ENCODE peak calls at places on chromosomes 13 and 19, in nine cellular contexts. U is right atrium auricular region; H is tibial artery; C is GM23248; P is tibial nerve; T is kidney; I is RWPE1; F is CD4-positive, CD25-positive, alpha-beta regulatory T cell; G is small intestine. N is an unnamed sample.

GRCh38 chr13:28751210-28751935 is 32.6 kb upstream of the SLC46A3 start:
- DNase-seq in F (peak), G (no peak), H (no peak), C (no peak), T (no peak), U (no peak), I (no peak), P (no peak), N (no peak)

GRCh38 chr13:111289251-111289650 is 31.2 kb upstream of the TEX29 start:
- DNase-seq in F (no peak), T (no peak), U (no peak), G (no peak), C (no peak), I (no peak), P (no peak), H (no peak), N (no peak)

GRCh38 chr19:19672816-19673215 is 4.2 kb downstream of the ZNF101 start:
- DNase-seq in I (no peak), P (no peak), U (no peak), F (no peak), H (no peak), G (no peak), C (no peak), T (peak), N (no peak)

GRCh38 chr13:23421596-23421995 is 11.9 kb downstream of the SACS start:
- DNase-seq in H (no peak), P (no peak), F (no peak), C (no peak), T (no peak), G (no peak), U (no peak), I (no peak), N (no peak)

GRCh38 chr13:38167164-38167822 is 182.4 kb upstream of the UFM1 start:
- DNase-seq in T (no peak), C (no peak), H (no peak), I (no peak), G (no peak), P (no peak), U (no peak), F (no peak), N (no peak)

GRCh38 chr13:21079761-21080730 is 18.7 kb upstream of the LATS2 start:
- DNase-seq in I (peak), G (no peak), H (peak), C (peak), U (peak), P (peak), T (no peak), F (no peak), N (no peak)

GRCh38 chr13:111474136-111475002 is 153.9 kb downstream of the TEX29 start:
- DNase-seq in F (peak), P (no peak), U (peak), I (peak), G (peak), C (peak), H (no peak), T (no peak), N (no peak)

GRCh38 chr19:37989855-37990254 is 82.8 kb downstream of the SIPA1L3 start:
- DNase-seq in P (no peak), F (no peak), U (no peak), H (no peak), T (no peak), G (no peak), I (no peak), C (no peak), N (no peak)

GRCh38 chr19:19495614-19496603 is 19.4 kb downstream of the TSSK6 start:
- DNase-seq in G (no peak), U (no peak), F (no peak), T (peak), H (no peak), I (no peak), P (no peak), C (no peak), N (no peak)

GRCh38 chr13:99140831-99141230 is 59.8 kb upstream of the UBAC2 start:
- DNase-seq in C (no peak), H (no peak), T (no peak), I (no peak), G (no peak), U (no peak), P (no peak), F (no peak), N (no peak)

GRCh38 chr13:95626768-95627167 is 17.7 kb downstream of the DZIP1 start:
- DNase-seq in H (no peak), F (no peak), P (no peak), I (no peak), U (no peak), C (no peak), G (no peak), T (no peak), N (no peak)

GRCh38 chr13:40764587-40765403 is 6.2 kb downstream of the MRPS31 start:
- DNase-seq in G (peak), T (no peak), F (no peak), C (peak), H (no peak), I (no peak), P (no peak), U (no peak), N (no peak)

GRCh38 chr13:99263386-99263785 is 5.2 kb upstream of the GPR18 start:
- DNase-seq in P (no peak), G (no peak), I (no peak), U (no peak), C (no peak), F (no peak), H (no peak), T (no peak), N (no peak)

GRCh38 chr19:39843919-39844793 is 2.0 kb downstream of the FBL start:
- DNase-seq in I (no peak), T (no peak), C (peak), F (peak), U (no peak), H (no peak), P (peak), G (peak), N (no peak)

GRCh38 chr13:112891477-112892401 is 77.3 kb upstream of the MCF2L start:
- DNase-seq in I (no peak), H (no peak), U (no peak), P (no peak), G (no peak), F (no peak), T (peak), C (no peak), N (no peak)

GRCh38 chr13:41458939-41459753 is 1.8 kb downstream of the RGCC start:
- DNase-seq in T (peak), F (peak), G (peak), H (peak), C (peak), I (peak), U (no peak), P (no peak), N (no peak)

DNA sequence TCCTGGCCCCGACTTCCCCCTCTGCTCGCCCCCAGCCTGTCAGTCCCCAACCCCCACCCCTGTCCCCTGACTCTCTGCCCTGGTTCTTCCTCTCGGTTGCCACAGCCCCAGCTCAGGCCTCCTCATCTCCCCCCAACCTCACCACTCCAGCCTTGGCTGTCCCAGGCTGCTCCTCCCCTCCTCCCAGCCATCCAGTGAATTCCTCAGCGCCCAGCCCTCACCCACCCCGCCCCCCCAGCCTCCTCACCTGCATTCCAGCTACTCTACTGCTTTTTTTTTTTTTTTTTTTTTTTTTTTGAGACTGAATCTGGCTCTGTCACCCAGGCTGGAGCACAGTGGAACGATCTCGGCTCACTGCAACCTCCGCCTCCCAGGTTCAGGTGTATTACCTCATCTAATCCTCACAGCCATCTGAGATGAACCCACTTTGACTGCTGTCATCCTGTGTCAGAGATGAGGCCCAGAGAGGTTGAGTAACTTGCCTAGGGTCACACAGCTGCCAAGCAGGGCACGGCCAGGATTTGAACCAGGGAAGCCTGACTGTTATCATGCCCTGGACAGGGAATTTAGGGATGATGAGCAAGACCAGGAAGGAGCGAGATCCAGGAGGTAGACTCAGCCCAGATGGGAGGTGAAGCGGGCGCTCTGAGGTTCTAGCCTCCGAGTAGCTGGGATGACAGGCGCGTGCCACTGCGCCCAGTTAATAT is 2.6 kb downstream of the SULT2B1 start:
- DNase-seq in F (no peak), G (no peak), P (no peak), C (no peak), H (no peak), U (no peak), T (peak), I (peak), N (no peak)
- H3K27ac ChIP-seq in F (no peak), G (no peak), P (no peak), C (no peak), H (no peak), U (no peak), T (no peak), I (peak), N (no peak)

GRCh38 chr19:7870571-7871279 is 3.5 kb downstream of the PRR36 start:
- DNase-seq in F (peak), P (no peak), C (peak), T (peak), I (peak), H (no peak), U (no peak), G (peak), N (no peak)
- H3K27ac ChIP-seq in F (no peak), P (no peak), C (no peak), T (no peak), I (peak), H (no peak), U (no peak), G (no peak), N (no peak)

GRCh38 chr13:71055644-71056043 is 811.4 kb downstream of the DACH1 start:
- DNase-seq in T (no peak), F (no peak), C (no peak), G (no peak), H (no peak), U (no peak), P (no peak), I (no peak), N (no peak)
- H3K27ac ChIP-seq in T (no peak), F (no peak), C (no peak), G (no peak), H (no peak), U (no peak), P (no peak), I (no peak), N (no peak)

DNA sequence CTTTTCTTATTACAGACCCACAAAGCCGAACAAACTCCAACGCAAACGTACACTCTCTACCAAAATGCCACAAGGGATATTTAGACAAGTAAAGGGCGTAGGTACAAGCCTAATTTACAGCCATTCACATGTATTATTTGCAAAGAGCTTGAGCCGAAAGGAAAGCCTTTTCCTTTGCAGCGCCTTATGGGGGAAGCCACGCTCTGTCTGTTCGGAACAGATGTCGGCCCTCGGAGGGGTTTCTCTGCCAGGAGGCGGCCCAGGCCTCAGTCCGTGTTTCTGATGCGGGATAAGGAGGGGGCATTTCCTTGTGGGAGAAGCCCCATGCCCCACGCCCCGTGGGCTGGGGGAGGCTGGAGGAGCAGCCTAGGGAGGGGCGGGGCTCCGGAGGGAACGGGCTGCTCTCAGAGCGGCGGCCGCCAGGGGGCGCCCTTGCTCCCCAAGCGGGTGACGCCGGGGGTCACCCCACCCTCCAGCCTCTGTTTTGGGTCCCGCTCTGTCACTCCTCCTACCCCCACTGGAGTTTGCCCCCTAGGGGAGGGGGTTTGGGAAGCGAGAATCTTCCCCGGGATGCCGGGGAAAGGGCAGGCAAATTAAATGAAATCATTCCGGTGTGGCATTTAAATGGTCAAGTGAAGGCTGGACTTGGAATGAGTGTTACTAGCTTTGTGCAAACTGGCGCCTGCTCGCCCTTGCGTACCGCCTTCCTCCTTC is 2.9 kb downstream of the HTR2A start:
- DNase-seq in G (peak), C (peak), P (peak), I (peak), T (peak), H (peak), F (peak), U (peak), N (no peak)
- H3K27ac ChIP-seq in G (no peak), C (peak), P (no peak), I (no peak), T (no peak), H (peak), F (no peak), U (peak), N (peak)

GRCh38 chr19:57321746-57322145 is 1.5 kb downstream of the ZNF543 start:
- DNase-seq in C (no peak), U (no peak), H (no peak), T (no peak), F (no peak), P (no peak), I (no peak), G (no peak), N (no peak)
- H3K27ac ChIP-seq in C (no peak), U (peak), H (no peak), T (no peak), F (no peak), P (no peak), I (no peak), G (no peak), N (no peak)

DNA sequence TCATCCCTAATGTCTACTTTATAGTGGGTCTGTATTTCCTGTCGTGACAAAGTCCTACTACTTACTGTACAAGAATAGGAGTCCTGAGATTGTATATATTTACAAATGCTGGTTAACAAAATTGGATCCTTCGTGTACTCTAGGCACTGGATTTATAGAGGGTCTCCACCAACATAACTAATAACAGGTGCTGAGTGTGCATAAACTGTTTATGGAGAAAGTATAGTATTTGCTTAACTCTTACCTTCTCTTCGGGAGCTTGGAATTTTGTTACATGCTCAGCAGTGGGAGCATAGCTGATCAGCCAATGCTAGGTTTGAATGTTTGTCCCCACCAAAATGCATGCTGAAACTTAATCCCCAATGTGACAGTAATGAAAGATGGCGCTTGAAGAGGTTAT is 12.1 kb downstream of the ZNF442 start:
- DNase-seq in I (no peak), G (no peak), F (no peak), U (no peak), H (no peak), C (no peak), T (no peak), P (no peak), N (no peak)
- H3K27ac ChIP-seq in I (no peak), G (no peak), F (no peak), U (no peak), H (no peak), C (no peak), T (no peak), P (no peak), N (no peak)

DNA sequence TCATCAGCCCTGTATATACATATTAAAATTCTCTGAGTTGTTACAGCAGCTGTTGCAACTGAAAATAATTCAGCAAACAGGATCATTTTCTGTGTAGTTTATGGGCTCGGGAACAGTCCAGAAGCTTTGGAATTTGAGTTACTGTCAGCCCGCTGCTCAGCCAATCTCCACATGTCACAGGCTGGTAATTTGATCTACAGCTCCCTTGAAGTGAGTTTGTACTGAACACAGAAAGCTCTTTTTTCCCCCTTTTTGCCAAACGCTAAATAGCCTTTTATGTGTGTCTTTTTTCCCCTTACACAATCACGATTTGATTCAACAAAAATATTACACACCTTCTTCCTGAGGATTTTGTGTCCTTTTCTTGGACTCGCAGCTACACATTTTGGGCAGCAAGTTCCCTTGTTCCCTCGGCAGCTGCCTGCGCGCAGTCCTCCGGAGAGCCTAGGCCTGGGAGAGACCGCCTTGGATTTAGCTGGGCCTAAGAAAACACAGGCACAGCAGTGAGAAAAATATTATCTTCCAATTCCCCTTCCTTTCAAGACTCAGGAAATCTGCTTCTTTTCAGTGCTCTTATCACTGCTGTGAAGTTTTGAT is 371.4 kb downstream of the KCNRG start:
- DNase-seq in I (no peak), C (peak), H (no peak), P (peak), G (no peak), T (no peak), F (no peak), U (no peak), N (no peak)
- H3K27ac ChIP-seq in I (no peak), C (no peak), H (peak), P (peak), G (no peak), T (peak), F (no peak), U (peak), N (peak)

GRCh38 chr19:17347361-17347760 is 10.0 kb downstream of the GTPBP3 start:
- DNase-seq in T (peak), P (no peak), G (no peak), F (no peak), H (peak), U (no peak), C (peak), I (no peak), N (no peak)
- H3K27ac ChIP-seq in T (peak), P (peak), G (no peak), F (no peak), H (peak), U (peak), C (no peak), I (peak), N (peak)

GRCh38 chr13:45339399-45339798 is 1.6 kb downstream of the TPT1 start:
- DNase-seq in I (no peak), G (no peak), F (no peak), P (no peak), H (no peak), T (no peak), U (no peak), C (no peak), N (no peak)

GRCh38 chr13:45339867-45340266 is 1.1 kb downstream of the TPT1 start:
- DNase-seq in G (no peak), U (no peak), I (no peak), T (no peak), P (no peak), C (peak), F (peak), H (no peak), N (no peak)

GRCh38 chr13:45341799-45342584 is 1.0 kb upstream of the TPT1 start:
- DNase-seq in P (peak), G (peak), I (no peak), F (no peak), T (peak), U (peak), H (peak), C (peak), N (peak)

GRCh38 chr13:45341034-45341798 is at the start of gene TPT1:
- DNase-seq in F (peak), T (peak), P (peak), H (peak), G (peak), I (peak), U (peak), C (peak), N (peak)

GRCh38 chr13:45340422-45341033 is 455 bp downstream of the TPT1 start:
- DNase-seq in I (peak), H (peak), G (peak), U (peak), C (peak), T (peak), F (peak), P (peak), N (peak)
- H3K27ac ChIP-seq in I (peak), H (peak), G (peak), U (peak), C (peak), T (peak), F (peak), P (peak), N (peak)

N was measured in thoracic aorta.